ENCODE peak calls at places on chromosomes 4 and X, in seven cellular contexts. P is lower lobe of right lung, I is BJ, E is foreskin fibroblast, V is fibroblast of lung, R is brain microvascular endothelial cell, O is neural progenitor cell. J is an unnamed sample.

GRCh38 chrX:107562482-107562881 is 65.8 kb upstream of the PRPS1 start:
- DNase-seq in P (no peak), I (no peak), E (peak; percentile 55), V (peak; percentile 97), R (peak; percentile 72), O (no peak), J (no peak)

GRCh38 chr4:8403981-8404380 is 36.5 kb downstream of the ACOX3 start:
- DNase-seq in P (peak; percentile 46), I (no peak), E (no peak), V (no peak), R (no peak), O (no peak), J (no peak)

GRCh38 chrX:107827852-107828251 is 2.2 kb downstream of the MID2 start:
- DNase-seq in P (no peak), I (no peak), E (no peak), V (no peak), R (no peak), O (no peak), J (no peak)

GRCh38 chrX:105460366-105460765 is 239.9 kb upstream of the TEX13A start:
- DNase-seq in P (no peak), I (no peak), E (no peak), V (peak; percentile 77), R (peak; percentile 28), O (no peak), J (no peak)

GRCh38 chr4:185244763-185245162 is 35.4 kb downstream of the SNX25 start:
- DNase-seq in P (no peak), I (no peak), E (no peak), V (no peak), R (no peak), O (no peak), J (no peak)

GRCh38 chrX:116873678-116874077 is 410.9 kb upstream of the CT83 start:
- DNase-seq in P (no peak), I (peak; percentile 56), E (peak; percentile 31), V (peak; percentile 12), R (peak; percentile 37), O (no peak), J (peak; percentile 35)

GRCh38 chr4:86498560-86499166 is 95.5 kb upstream of the PTPN13 start:
- DNase-seq in P (no peak), I (no peak), E (peak; percentile 64), V (peak; percentile 70), R (peak; percentile 53), O (peak; percentile 75), J (peak; percentile 51)

GRCh38 chr4:17814140-17814539 is 3.4 kb downstream of the NCAPG start:
- DNase-seq in P (no peak), I (no peak), E (no peak), V (peak; percentile 76), R (peak; percentile 48), O (no peak), J (no peak)

GRCh38 chr4:2939383-2940243 is 23.6 kb downstream of the NOP14 start:
- DNase-seq in P (no peak), I (no peak), E (no peak), V (no peak), R (no peak), O (no peak), J (no peak)

GRCh38 chrX:30283456-30284200 is 25.6 kb downstream of the NR0B1 start:
- DNase-seq in P (no peak), I (peak; percentile 77), E (peak; percentile 66), V (peak; percentile 91), R (peak; percentile 65), O (no peak), J (peak; percentile 58)

GRCh38 chr4:52874948-52875347 is 12.8 kb downstream of the RASL11B start:
- DNase-seq in P (no peak), I (no peak), E (no peak), V (no peak), R (no peak), O (no peak), J (no peak)

GRCh38 chr4:141636077-141636770 is at the start of gene IL15:
- DNase-seq in P (peak; percentile 84), I (no peak), E (peak; percentile 31), V (peak; percentile 61), R (peak; percentile 51), O (peak; percentile 48), J (no peak)

GRCh38 chr4:100986360-100986868 is 360.9 kb downstream of the PPP3CA start:
- DNase-seq in P (peak; percentile 45), I (no peak), E (no peak), V (peak; percentile 94), R (peak; percentile 7), O (peak; percentile 84), J (no peak)

DNA sequence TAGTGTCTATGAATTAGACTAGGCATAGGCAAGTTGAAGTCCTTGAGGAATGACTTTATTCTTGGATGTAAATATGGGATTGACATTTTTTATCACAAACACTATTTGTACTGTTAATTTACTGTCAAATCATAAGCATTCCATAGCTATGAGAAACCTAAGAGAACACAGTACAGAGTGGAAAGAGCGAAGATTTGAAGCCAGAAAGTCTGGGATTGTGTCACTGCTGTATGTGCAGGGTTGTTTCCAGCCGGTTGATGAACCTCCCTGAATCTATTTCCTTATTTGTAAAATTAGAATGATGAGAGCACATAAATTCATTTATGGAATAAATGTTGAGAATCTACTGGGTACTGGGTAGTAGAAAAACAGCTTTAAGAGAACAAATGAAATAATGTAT is 14.3 kb upstream of the KLHL5 start:
- DNase-seq in P (no peak), I (no peak), E (peak; percentile 20), V (no peak), R (peak; percentile 27), O (no peak), J (no peak)
- H3K4me3 ChIP-seq in P (no peak overlapping the region), I (no peak overlapping the region), E (no peak overlapping the region), V (no peak overlapping the region), R (no peak overlapping the region), O (no peak overlapping the region), J (no peak overlapping the region)

GRCh38 chr4:6699903-6700302 is 6.2 kb downstream of the S100P start:
- DNase-seq in P (no peak), I (no peak), E (no peak), V (no peak), R (no peak), O (no peak), J (no peak)

GRCh38 chr4:6703786-6704185 is 5.9 kb downstream of the MRFAP1L1 start:
- DNase-seq in P (no peak), I (no peak), E (no peak), V (no peak), R (no peak), O (no peak), J (no peak)

GRCh38 chr4:6705638-6706037 is 4.0 kb downstream of the MRFAP1L1 start:
- DNase-seq in P (no peak), I (no peak), E (no peak), V (no peak), R (no peak), O (no peak), J (no peak)

GRCh38 chr4:6702761-6703160 is 6.9 kb downstream of the MRFAP1L1 start:
- DNase-seq in P (no peak), I (no peak), E (no peak), V (no peak), R (no peak), O (no peak), J (no peak)

GRCh38 chr4:6701371-6701770 is 7.7 kb downstream of the S100P start:
- DNase-seq in P (no peak), I (no peak), E (no peak), V (no peak), R (no peak), O (peak; percentile 39), J (no peak)
- TF ChIP-seq CTCF in P (peak; percentile 40), I (peak; percentile 35), E (peak; percentile 14), V (no peak), R (peak; percentile 52), O (peak; percentile 55), J (peak; percentile 33)

DNA sequence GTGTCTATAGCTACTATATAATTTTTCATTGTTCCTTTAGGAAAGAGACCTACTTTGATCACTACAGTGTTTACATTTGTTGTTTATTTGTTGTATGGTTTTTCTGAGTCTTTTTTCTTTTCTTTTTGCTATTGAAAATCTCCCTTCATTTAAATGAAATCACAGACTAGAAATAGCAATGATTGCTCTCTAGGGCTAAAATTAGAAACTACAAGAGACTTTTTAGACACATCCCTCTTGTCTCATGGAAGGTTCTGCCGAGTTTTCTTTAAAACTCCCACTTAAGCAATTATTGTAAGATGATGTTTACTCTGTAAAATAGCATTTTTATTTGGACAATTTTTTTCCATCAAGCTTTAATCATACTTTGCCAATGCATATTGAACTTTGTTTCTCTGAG is 136.6 kb downstream of the PALLD start:
- DNase-seq in P (no peak), I (no peak), E (no peak), V (no peak), R (no peak), O (no peak), J (no peak)
- H3K4me3 ChIP-seq in P (no peak overlapping the region), I (no peak overlapping the region), E (peak overlapping the region; percentile 75), V (no peak overlapping the region), R (peak overlapping the region; percentile 80), O (peak overlapping the region; percentile 77), J (no peak overlapping the region)

GRCh38 chrX:50211510-50211909 is 6.9 kb downstream of the CCNB3 start:
- DNase-seq in P (no peak), I (no peak), E (no peak), V (no peak), R (peak; percentile 21), O (peak; percentile 37), J (no peak)
- TF ChIP-seq CTCF in P (no peak), I (peak; percentile 30), E (peak; percentile 8), V (peak; percentile 22), R (peak; percentile 49), O (peak; percentile 38), J (peak; percentile 38)

DNA sequence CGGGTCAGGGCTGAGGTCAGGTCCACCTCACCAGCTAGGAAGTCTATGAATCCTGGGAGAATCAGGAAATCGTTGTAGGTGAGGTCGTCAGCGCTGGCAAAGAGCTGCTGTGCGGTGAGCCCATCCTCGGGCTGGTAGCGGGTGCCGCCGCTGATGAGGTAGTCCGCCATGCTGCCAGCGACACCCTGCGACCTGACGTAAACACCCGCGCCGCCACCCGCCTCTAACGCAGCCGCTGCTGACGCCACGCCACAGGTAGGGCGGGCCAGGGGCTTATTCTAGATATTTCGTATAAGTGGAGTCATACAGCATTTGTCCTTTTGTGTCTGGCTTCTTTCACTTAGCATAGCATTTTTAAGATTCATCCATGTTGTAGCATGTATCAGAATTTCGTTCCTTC is 220.2 kb upstream of the ATP6AP2 start:
- DNase-seq in P (no peak), I (no peak), E (no peak), V (no peak), R (no peak), O (no peak), J (no peak)
- H3K4me3 ChIP-seq in P (no peak overlapping the region), I (no peak overlapping the region), E (no peak overlapping the region), V (no peak overlapping the region), R (no peak overlapping the region), O (no peak overlapping the region), J (no peak overlapping the region)

DNA sequence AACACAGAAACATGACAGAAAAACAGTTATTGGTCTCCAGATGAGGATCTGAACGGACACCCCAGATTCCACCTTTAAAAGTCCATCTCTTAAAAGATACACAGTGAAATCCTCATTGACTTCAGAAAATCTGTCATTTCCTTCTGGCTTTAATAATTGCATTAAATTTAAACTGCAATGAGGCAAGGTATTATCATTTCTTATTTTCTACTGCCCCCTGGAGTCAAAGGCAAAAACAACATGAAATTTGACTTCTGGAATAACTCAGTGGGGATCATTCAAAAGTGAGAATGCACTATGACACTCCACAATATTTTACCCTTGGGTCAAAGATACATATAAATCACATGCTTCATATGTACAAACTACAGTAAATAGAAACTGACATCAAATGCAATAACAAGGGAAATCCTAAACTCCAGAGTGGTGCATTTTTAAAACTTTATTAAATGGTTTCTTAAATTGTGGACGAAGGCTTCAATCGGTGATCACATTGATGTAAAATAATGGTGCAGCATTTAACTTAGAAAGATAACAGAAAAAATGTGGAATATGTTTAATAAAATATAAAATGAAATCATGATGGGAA is 56.4 kb upstream of the SPANXN1 start:
- DNase-seq in P (no peak), I (no peak), E (no peak), V (no peak), R (peak; percentile 5), O (peak; percentile 10), J (no peak)
- TF ChIP-seq CTCF in P (peak; percentile 17), I (peak; percentile 4), E (peak; percentile 2), V (peak; percentile 6), R (peak; percentile 25), O (peak; percentile 57), J (peak; percentile 30)